ENCODE peak calls at places on chromosomes 16 and 17, in four cellular contexts. W, Z, I and O are unnamed samples.
A peak's percentile ranks its signal among the peaks of the same experiment; 100 is the strongest.

GRCh38 chr16:75341934-75342811 is 90.7 kb upstream of the BCAR1 start:
- DNase-seq in W (peak; percentile 30), Z (no peak), I (no peak), O (no peak)

GRCh38 chr17:43701318-43701743 is 39.6 kb upstream of the MEOX1 start:
- DNase-seq in W (peak; percentile 57), Z (no peak), I (no peak), O (peak; percentile 90)

GRCh38 chr16:74607967-74608356 is 1.0 kb upstream of the GLG1 start:
- DNase-seq in W (peak; percentile 41), Z (no peak), I (no peak), O (no peak)

GRCh38 chr16:87274808-87275207 is 42.4 kb downstream of the C16orf95 start:
- DNase-seq in W (no peak), Z (no peak), I (no peak), O (no peak)

GRCh38 chr17:47830991-47831933 is at the start of the genes LRRC46 and MRPL10:
- DNase-seq in W (peak; percentile 92), Z (peak; percentile 96), I (peak; percentile 87), O (peak; percentile 90)

GRCh38 chr16:29825145-29826044 is 5.1 kb downstream of the MVP start:
- DNase-seq in W (peak; percentile 90), Z (no peak), I (peak; percentile 52), O (peak; percentile 74)

GRCh38 chr17:46972346-46972745 is 6.7 kb downstream of the RPRML start:
- DNase-seq in W (no peak), Z (no peak), I (no peak), O (no peak)

GRCh38 chr16:12796498-12796897 is 7.2 kb downstream of the CPPED1 start:
- DNase-seq in W (no peak), Z (no peak), I (no peak), O (no peak)

GRCh38 chr17:76278268-76278908 is 13.2 kb downstream of the UBALD2 start:
- DNase-seq in W (no peak), Z (no peak), I (no peak), O (no peak)

GRCh38 chr16:12440233-12440530 is 363.5 kb downstream of the CPPED1 start:
- DNase-seq in W (peak; percentile 16), Z (no peak), I (no peak), O (no peak)

GRCh38 chr16:29804455-29805231 is 1.7 kb upstream of the MAZ start:
- DNase-seq in W (peak; percentile 33), Z (peak; percentile 52), I (peak; percentile 65), O (peak; percentile 57)

GRCh38 chr17:36778458-36778857 is 158.8 kb upstream of the LHX1 start:
- DNase-seq in W (no peak), Z (peak; percentile 44), I (no peak), O (peak; percentile 33)